ENCODE peak calls at places on chromosomes 5 and 9, in six cellular contexts. X is NCI-H1092, B is BE2C, V is adrenal gland, C is HTR-8/SVneo, D is GOT3. R is an unnamed sample.

GRCh38 chr9:125861405-125862063 is 114.4 kb downstream of the PBX3 start:
- DNase-seq in B (no peak), X (no peak), C (no peak), D (no peak), V (no peak), R (no peak)

GRCh38 chr5:149466457-149466972 is 84.7 kb downstream of the CSNK1A1 start:
- DNase-seq in C (peak; percentile 89), D (no peak), V (peak; percentile 83), B (peak; percentile 82), X (no peak), R (no peak)

GRCh38 chr5:140360681-140361479 is 886 bp downstream of the SLC4A9 start:
- DNase-seq in B (no peak), V (no peak), X (no peak), D (no peak), C (no peak), R (no peak)

GRCh38 chr9:121902483-121903135 is 190.5 kb downstream of the TTLL11 start:
- DNase-seq in B (peak; percentile 29), X (no peak), D (no peak), V (no peak), C (no peak), R (no peak)

GRCh38 chr5:145479271-145479670 is 355.9 kb downstream of the PRELID2 start:
- DNase-seq in V (no peak), D (no peak), C (peak; percentile 20), X (no peak), B (no peak), R (no peak)

GRCh38 chr9:69176446-69177135 is 2.5 kb downstream of the TJP2 start:
- DNase-seq in V (no peak), C (no peak), B (no peak), D (no peak), X (no peak), R (peak; percentile 53)

GRCh38 chr9:99416007-99416406 is 193.9 kb downstream of the SEC61B start:
- DNase-seq in D (no peak), C (no peak), V (no peak), X (no peak), B (no peak), R (no peak)

GRCh38 chr9:71004196-71004595 is 117.2 kb downstream of the TRPM3 start:
- DNase-seq in B (no peak), C (no peak), X (no peak), V (no peak), D (no peak), R (no peak)

GRCh38 chr5:82494942-82495341 is 216.8 kb upstream of the RPS23 start:
- DNase-seq in X (no peak), C (no peak), B (no peak), D (no peak), V (no peak), R (no peak)

GRCh38 chr9:128412120-128412790 is 8.4 kb upstream of the CERCAM start:
- DNase-seq in X (peak; percentile 71), V (peak; percentile 58), B (peak; percentile 87), D (no peak), C (no peak), R (peak; percentile 72)

GRCh38 chr5:150624334-150625163 is 15.9 kb upstream of the SYNPO start:
- DNase-seq in X (no peak), C (peak; percentile 53), B (peak; percentile 47), V (peak; percentile 52), D (no peak), R (no peak)

GRCh38 chr5:109482748-109483147 is 73.0 kb upstream of the PJA2 start:
- DNase-seq in X (no peak), C (no peak), B (no peak), D (no peak), V (no peak), R (no peak)

GRCh38 chr9:36855443-36856315 is 178.4 kb downstream of the PAX5 start:
- DNase-seq in D (no peak), C (peak; percentile 32), B (peak; percentile 37), X (no peak), V (no peak), R (peak; percentile 14)

GRCh38 chr5:135223891-135224625 is 175.0 kb downstream of the MACROH2A1 start:
- DNase-seq in V (no peak), X (no peak), D (no peak), B (no peak), C (no peak), R (no peak)

GRCh38 chr9:98545041-98545440 is 163.7 kb downstream of the GABBR2 start:
- DNase-seq in D (no peak), C (no peak), X (no peak), B (no peak), V (no peak), R (no peak)

R was measured in stimulated activated effector memory CD8-positive, alpha-beta T cell treated with anti-CD3 and anti-CD28 coated beads, Interleukin-12 subunit alpha, Interleukin-12 subunit beta, amount 100 ng/mL, for 72 hours.